ENCODE peak calls at places on chromosomes 3 and 15, in five cellular contexts. One of them, this sample, is unnamed.
A peak's percentile ranks its signal among the peaks of the same experiment; 100 is the strongest.

GRCh38 chr15:101254157-101255065 is 2.6 kb upstream of the CHSY1 start:
- DNase-seq in uterus: no peak
- DNase-seq in heart left ventricle: no peak
- DNase-seq in breast epithelium: no peak
- DNase-seq in lower leg skin: no peak
- DNase-seq in this sample: no peak

GRCh38 chr15:73870700-73871408 is 2.5 kb upstream of the TBC1D21 start:
- DNase-seq in heart left ventricle: peak; percentile 65
- DNase-seq in lower leg skin: peak; percentile 25
- DNase-seq in uterus: no peak
- DNase-seq in breast epithelium: no peak
- DNase-seq in this sample: peak; percentile 19

GRCh38 chr15:101641134-101641764 is 10.9 kb downstream of the TM2D3 start:
- DNase-seq in uterus: peak; percentile 67
- DNase-seq in lower leg skin: peak; percentile 82
- DNase-seq in breast epithelium: peak; percentile 53
- DNase-seq in heart left ventricle: peak; percentile 49
- DNase-seq in this sample: peak; percentile 84

GRCh38 chr3:157088133-157088488 is 71.8 kb downstream of the CCNL1 start:
- DNase-seq in heart left ventricle: no peak
- DNase-seq in lower leg skin: no peak
- DNase-seq in uterus: no peak
- DNase-seq in breast epithelium: no peak
- DNase-seq in this sample: peak; percentile 16

GRCh38 chr3:183188895-183189462 is 26.4 kb upstream of the LAMP3 start:
- DNase-seq in uterus: no peak
- DNase-seq in breast epithelium: no peak
- DNase-seq in heart left ventricle: peak; percentile 33
- DNase-seq in lower leg skin: no peak
- DNase-seq in this sample: peak; percentile 43

GRCh38 chr3:50381315-50381714 is 22.0 kb upstream of the TMEM115 start:
- DNase-seq in breast epithelium: no peak
- DNase-seq in uterus: no peak
- DNase-seq in lower leg skin: no peak
- DNase-seq in heart left ventricle: no peak
- DNase-seq in this sample: no peak

GRCh38 chr3:72462611-72463011 is 385.6 kb downstream of the SHQ1 start:
- DNase-seq in heart left ventricle: peak; percentile 42
- DNase-seq in uterus: peak; percentile 23
- DNase-seq in lower leg skin: no peak
- DNase-seq in breast epithelium: no peak
- DNase-seq in this sample: no peak

GRCh38 chr3:41746215-41746614 is 215.7 kb downstream of the ULK4 start:
- DNase-seq in heart left ventricle: no peak
- DNase-seq in uterus: no peak
- DNase-seq in breast epithelium: no peak
- DNase-seq in lower leg skin: no peak
- DNase-seq in this sample: no peak

GRCh38 chr15:48432688-48433087 is 101.5 kb downstream of the DUT start:
- DNase-seq in uterus: no peak
- DNase-seq in breast epithelium: no peak
- DNase-seq in heart left ventricle: no peak
- DNase-seq in lower leg skin: no peak
- DNase-seq in this sample: no peak

GRCh38 chr3:159455741-159456181 is 532.9 kb upstream of the IL12A start:
- DNase-seq in lower leg skin: no peak
- DNase-seq in uterus: no peak
- DNase-seq in heart left ventricle: no peak
- DNase-seq in breast epithelium: no peak
- DNase-seq in this sample: no peak

GRCh38 chr3:52839268-52839575 is 4.4 kb upstream of the MUSTN1 start:
- DNase-seq in breast epithelium: no peak
- DNase-seq in uterus: no peak
- DNase-seq in heart left ventricle: no peak
- DNase-seq in lower leg skin: no peak
- DNase-seq in this sample: no peak

GRCh38 chr3:196569003-196569516 is 600 bp downstream of the FBXO45 start:
- DNase-seq in lower leg skin: no peak
- DNase-seq in breast epithelium: peak; percentile 24
- DNase-seq in heart left ventricle: peak; percentile 13
- DNase-seq in uterus: no peak
- DNase-seq in this sample: peak; percentile 56

GRCh38 chr3:43624619-43625305 is 3.0 kb upstream of the ANO10 start:
- DNase-seq in lower leg skin: no peak
- DNase-seq in uterus: no peak
- DNase-seq in breast epithelium: no peak
- DNase-seq in heart left ventricle: no peak
- DNase-seq in this sample: no peak

GRCh38 chr3:107238787-107239186 is 138.5 kb upstream of the CCDC54 start:
- DNase-seq in heart left ventricle: no peak
- DNase-seq in uterus: no peak
- DNase-seq in lower leg skin: no peak
- DNase-seq in breast epithelium: no peak
- DNase-seq in this sample: no peak

GRCh38 chr3:107241217-107241616 is 136.0 kb upstream of the CCDC54 start:
- DNase-seq in uterus: peak; percentile 27
- DNase-seq in breast epithelium: peak; percentile 50
- DNase-seq in lower leg skin: peak; percentile 17
- DNase-seq in heart left ventricle: peak; percentile 40
- DNase-seq in this sample: peak; percentile 37

GRCh38 chr3:107239703-107240102 is 137.5 kb upstream of the CCDC54 start:
- DNase-seq in lower leg skin: no peak
- DNase-seq in breast epithelium: no peak
- DNase-seq in heart left ventricle: no peak
- DNase-seq in uterus: no peak
- DNase-seq in this sample: no peak

GRCh38 chr3:107242579-107242978 is 134.7 kb upstream of the CCDC54 start:
- DNase-seq in lower leg skin: no peak
- DNase-seq in breast epithelium: no peak
- DNase-seq in heart left ventricle: no peak
- DNase-seq in uterus: no peak
- DNase-seq in this sample: no peak

DNA sequence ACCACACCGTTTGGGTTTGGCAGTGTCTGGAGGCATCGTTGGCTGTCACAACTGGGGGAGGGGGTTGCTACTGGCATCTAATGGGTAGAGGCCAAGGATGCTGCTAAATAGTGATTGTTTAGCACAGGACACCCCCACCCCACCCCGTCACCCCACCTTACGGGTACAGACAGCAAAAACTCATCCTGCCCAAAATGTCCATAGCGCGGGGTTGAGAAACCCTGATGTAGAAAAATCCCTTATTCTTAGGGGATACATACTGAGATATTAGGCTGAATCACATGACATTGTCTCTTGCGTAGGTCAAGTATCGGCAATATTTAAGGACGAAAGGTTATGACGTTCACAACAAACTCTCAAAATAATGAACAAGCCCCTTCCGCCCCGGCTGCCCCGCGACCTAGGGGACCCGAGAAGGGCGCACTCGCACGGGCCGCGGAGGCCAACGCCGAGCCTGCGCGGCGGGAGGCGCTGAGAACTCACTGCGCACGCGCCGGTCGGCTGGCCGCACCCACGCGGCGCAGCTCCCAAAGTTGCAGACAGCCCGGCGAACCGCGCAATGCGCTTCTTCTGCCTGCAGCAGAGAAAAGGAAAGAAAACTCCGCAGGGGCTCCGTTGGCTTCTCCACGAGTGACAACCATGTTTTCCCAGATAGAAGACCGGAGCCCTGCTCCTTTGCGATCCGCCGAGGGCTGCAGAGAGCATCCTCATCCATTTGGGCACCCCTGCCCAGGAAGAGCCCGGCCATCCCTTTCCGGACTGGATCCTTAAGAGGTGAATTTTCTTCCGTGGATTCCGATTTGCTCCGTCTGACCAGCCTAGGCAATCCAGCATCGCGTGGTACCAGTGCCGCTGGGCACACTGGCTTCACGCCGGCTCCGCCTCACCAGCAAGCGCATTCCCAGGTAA is 136.8 kb upstream of the CCDC54 start:
- DNase-seq in lower leg skin: peak; percentile 48
- DNase-seq in uterus: peak; percentile 82
- DNase-seq in heart left ventricle: peak; percentile 75
- DNase-seq in breast epithelium: peak; percentile 52
- DNase-seq in this sample: peak; percentile 75
- TF ChIP-seq POLR2A in lower leg skin: no peak
- TF ChIP-seq POLR2A in uterus: peak; percentile 45
- TF ChIP-seq POLR2A in heart left ventricle: peak; percentile 59
- TF ChIP-seq POLR2A in breast epithelium: peak; percentile 20
- TF ChIP-seq POLR2A in this sample: no peak

DNA sequence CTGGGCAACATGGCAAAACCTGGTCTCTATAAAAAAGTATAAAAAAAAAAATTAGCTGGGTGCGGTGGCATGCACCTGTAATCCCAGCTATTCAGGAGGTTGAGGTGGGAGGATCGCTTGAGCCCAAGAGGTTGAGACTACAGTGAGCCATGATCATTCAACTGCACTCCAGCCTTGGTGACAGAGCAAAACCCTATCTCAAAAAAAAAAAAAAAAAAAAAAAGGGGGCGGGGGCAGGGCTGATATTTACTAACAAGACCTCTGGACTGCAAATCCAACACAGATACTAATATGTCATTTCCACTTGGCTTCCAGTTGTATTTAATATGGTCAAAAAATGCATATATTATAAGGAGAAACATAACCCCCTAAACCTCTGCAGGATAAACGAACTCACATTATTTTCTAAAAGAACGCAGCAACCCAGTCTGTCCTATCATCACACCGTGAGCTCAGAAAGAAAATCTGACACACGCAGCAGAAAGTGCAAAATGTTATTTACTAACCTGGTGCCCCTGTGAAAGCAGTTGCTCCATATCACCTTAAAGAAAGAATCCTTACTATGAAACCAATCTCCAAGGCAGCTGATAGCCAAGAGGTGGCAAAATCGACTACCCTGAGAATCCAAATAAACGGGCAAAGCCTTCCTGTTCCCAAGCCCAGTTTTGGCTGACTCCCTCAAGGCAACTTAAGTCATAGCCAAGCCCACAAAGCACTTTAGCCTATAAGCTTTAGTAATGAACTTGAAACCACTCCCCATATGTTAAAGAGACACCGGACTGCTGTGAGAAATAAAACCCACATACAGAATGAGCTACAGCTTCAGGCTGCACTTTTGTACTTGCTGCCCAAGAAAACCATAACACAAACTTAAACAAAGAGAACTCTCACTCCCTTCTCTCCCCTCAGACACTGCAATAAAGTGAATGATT is 39.3 kb downstream of the PLD1 start:
- DNase-seq in uterus: no peak
- DNase-seq in heart left ventricle: peak; percentile 64
- DNase-seq in lower leg skin: peak; percentile 56
- DNase-seq in breast epithelium: peak; percentile 59
- DNase-seq in this sample: peak; percentile 62
- TF ChIP-seq POLR2A in uterus: peak; percentile 52
- TF ChIP-seq POLR2A in heart left ventricle: peak; percentile 79
- TF ChIP-seq POLR2A in lower leg skin: no peak
- TF ChIP-seq POLR2A in breast epithelium: no peak
- TF ChIP-seq POLR2A in this sample: peak; percentile 52

GRCh38 chr15:81310480-81310879 is 13.5 kb downstream of the STARD5 start:
- DNase-seq in heart left ventricle: no peak
- DNase-seq in lower leg skin: no peak
- DNase-seq in breast epithelium: no peak
- DNase-seq in uterus: no peak
- DNase-seq in this sample: no peak

GRCh38 chr15:81308260-81308659 is 15.7 kb downstream of the STARD5 start:
- DNase-seq in heart left ventricle: no peak
- DNase-seq in uterus: no peak
- DNase-seq in lower leg skin: no peak
- DNase-seq in breast epithelium: no peak
- DNase-seq in this sample: no peak

GRCh38 chr15:81312790-81313543 is 11.0 kb downstream of the STARD5 start:
- DNase-seq in uterus: peak; percentile 86
- DNase-seq in lower leg skin: peak; percentile 94
- DNase-seq in heart left ventricle: peak; percentile 59
- DNase-seq in breast epithelium: peak; percentile 89
- DNase-seq in this sample: peak; percentile 57

GRCh38 chr15:81311834-81312459 is 12.0 kb downstream of the STARD5 start:
- DNase-seq in lower leg skin: no peak
- DNase-seq in uterus: no peak
- DNase-seq in breast epithelium: no peak
- DNase-seq in heart left ventricle: no peak
- DNase-seq in this sample: no peak

DNA sequence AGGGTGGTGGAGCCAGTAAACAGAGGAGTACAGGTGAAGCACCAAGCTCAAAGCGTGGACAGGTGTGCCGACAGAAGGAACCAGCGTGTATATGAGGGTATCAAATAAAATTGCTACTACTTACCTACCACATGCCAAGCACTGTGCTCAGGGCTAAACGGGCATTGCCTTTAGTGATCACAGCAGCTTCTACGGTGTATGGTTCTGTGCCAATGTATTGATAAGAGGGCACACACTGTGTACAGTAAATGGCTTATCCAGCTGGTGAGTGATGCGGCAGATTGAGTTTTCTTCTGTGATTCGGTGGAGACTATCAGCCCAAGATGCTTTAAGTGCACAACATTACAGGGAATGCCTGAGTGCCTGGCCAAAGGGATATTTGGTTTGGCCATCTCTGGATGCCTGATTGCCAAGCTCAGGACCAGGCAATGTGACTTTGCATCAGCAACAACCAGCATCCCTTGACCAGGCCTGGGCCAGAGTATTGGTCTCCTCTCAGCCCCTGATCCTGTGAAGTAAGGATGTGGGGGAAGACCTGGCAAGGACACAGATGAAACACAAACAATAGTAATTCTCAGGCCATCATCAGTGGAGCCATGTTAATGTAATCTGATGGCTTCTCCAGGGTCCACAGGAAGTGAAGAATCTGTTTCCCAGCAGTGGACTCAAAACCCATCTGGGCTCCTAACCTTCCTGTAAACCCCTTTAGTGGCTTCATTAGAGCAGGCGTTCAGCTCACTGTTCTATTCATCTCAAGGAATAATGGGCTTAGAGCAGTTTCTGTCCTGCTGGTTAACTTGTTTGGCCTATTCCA is 14.1 kb downstream of the STARD5 start:
- DNase-seq in lower leg skin: no peak
- DNase-seq in heart left ventricle: no peak
- DNase-seq in uterus: no peak
- DNase-seq in breast epithelium: no peak
- DNase-seq in this sample: no peak
- TF ChIP-seq POLR2A in lower leg skin: no peak
- TF ChIP-seq POLR2A in heart left ventricle: no peak
- TF ChIP-seq POLR2A in uterus: no peak
- TF ChIP-seq POLR2A in breast epithelium: no peak
- TF ChIP-seq POLR2A in this sample: no peak

DNA sequence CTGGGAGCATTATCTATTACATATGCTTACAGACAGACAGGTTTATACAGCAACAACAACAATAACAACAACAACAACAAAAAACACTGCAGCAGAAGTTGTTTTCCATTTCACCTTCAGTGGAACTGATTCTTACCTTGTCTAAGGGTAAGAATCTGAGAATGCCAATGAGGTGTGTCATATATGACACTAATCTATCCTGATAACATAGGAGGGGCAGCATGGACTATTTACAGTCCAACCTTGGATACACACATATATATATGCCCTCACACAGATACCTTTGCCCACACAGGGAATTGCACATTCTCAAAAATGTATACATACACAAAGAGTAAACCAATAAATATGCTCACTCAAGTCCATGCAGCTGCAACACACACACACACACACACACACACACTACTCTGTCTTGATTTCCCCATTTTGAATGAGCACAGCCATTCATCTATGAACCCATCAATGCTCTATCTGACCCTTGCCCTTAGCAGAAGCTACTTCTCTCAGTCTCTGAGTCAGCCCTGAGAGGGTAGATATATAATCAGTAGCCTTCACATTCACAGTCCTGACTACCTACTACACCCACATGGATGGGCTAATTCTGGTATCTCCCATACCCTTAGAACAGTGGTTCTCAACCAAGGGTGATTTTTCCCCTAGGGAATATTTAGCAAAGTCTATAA is 9.7 kb upstream of the TRANK1 start:
- DNase-seq in breast epithelium: no peak
- DNase-seq in heart left ventricle: no peak
- DNase-seq in uterus: no peak
- DNase-seq in lower leg skin: no peak
- DNase-seq in this sample: peak; percentile 22
- TF ChIP-seq POLR2A in breast epithelium: no peak
- TF ChIP-seq POLR2A in heart left ventricle: no peak
- TF ChIP-seq POLR2A in uterus: no peak
- TF ChIP-seq POLR2A in lower leg skin: no peak
- TF ChIP-seq POLR2A in this sample: no peak

This sample was measured in transverse colon.